ENCODE peak calls at places on chromosomes 3 and 15, in six cellular contexts. X is IMR-90, N is mucosa of descending colon, W is body of pancreas, S is HepG2, F is K562. H is an unnamed sample.

GRCh38 chr3:187072582-187072981 is 66.7 kb downstream of the RPL39L start:
- ATAC-seq in X (no peak), S (peak; percentile 54), W (no peak), N (peak; percentile 35), F (peak; percentile 67), H (no peak)

GRCh38 chr15:79948095-79948695 is 22.8 kb downstream of the BCL2A1 start:
- ATAC-seq in F (peak; percentile 92), X (no peak), W (no peak), S (peak; percentile 78), N (no peak), H (no peak)

GRCh38 chr3:133851266-133851906 is 44.3 kb downstream of the RAB6B start:
- ATAC-seq in F (peak; percentile 90), N (no peak), X (no peak), S (no peak), W (no peak), H (no peak)

GRCh38 chr3:120487079-120487693 is 36.4 kb upstream of the FSTL1 start:
- ATAC-seq in F (no peak), N (no peak), W (no peak), S (no peak), X (peak; percentile 99), H (peak; percentile 89)

GRCh38 chr15:101578443-101578894 is 73.7 kb downstream of the TM2D3 start:
- ATAC-seq in X (peak; percentile 62), W (peak; percentile 82), N (peak; percentile 96), S (peak; percentile 97), F (peak; percentile 93), H (peak; percentile 60)

GRCh38 chr3:123480428-123480827 is 31.5 kb upstream of the ADCY5 start:
- ATAC-seq in S (no peak), F (no peak), X (no peak), W (no peak), N (no peak), H (no peak)

GRCh38 chr15:64216722-64217428 is 54.1 kb upstream of the PPIB start:
- ATAC-seq in X (no peak), N (peak; percentile 65), S (peak; percentile 100), W (no peak), F (peak; percentile 97), H (no peak)

GRCh38 chr15:86061581-86061980 is 18.1 kb upstream of the AGBL1 start:
- ATAC-seq in W (no peak), X (no peak), F (no peak), N (no peak), S (no peak), H (no peak)

GRCh38 chr15:75389791-75390382 is 21.5 kb upstream of the MAN2C1 start:
- ATAC-seq in S (no peak), N (no peak), W (no peak), X (peak; percentile 11), F (no peak), H (no peak)

GRCh38 chr15:63655683-63656372 is 58.6 kb downstream of the FBXL22 start:
- ATAC-seq in S (no peak), W (no peak), F (no peak), X (no peak), N (no peak), H (no peak)

GRCh38 chr3:149333518-149333859 is at the start of gene TM4SF18:
- ATAC-seq in F (no peak), W (peak; percentile 16), X (no peak), S (no peak), N (no peak), H (no peak)

GRCh38 chr3:97863775-97864174 is 42.0 kb downstream of the CRYBG3 start:
- ATAC-seq in X (no peak), W (no peak), N (no peak), S (no peak), F (no peak), H (no peak)

GRCh38 chr3:123337226-123337625 is 111.7 kb downstream of the ADCY5 start:
- ATAC-seq in W (no peak), X (no peak), F (no peak), N (no peak), S (no peak), H (no peak)

GRCh38 chr3:64988188-64988587 is 300.4 kb upstream of the ADAMTS9 start:
- ATAC-seq in X (no peak), F (no peak), W (no peak), S (no peak), N (peak; percentile 42), H (no peak)

GRCh38 chr3:52507359-52507758 is 12.2 kb downstream of the STAB1 start:
- ATAC-seq in S (peak; percentile 60), F (no peak), W (no peak), X (peak; percentile 89), N (no peak), H (no peak)

GRCh38 chr3:63051920-63052319 is 176.7 kb upstream of the CADPS start:
- ATAC-seq in S (no peak), W (peak; percentile 53), X (no peak), F (no peak), N (peak; percentile 79), H (no peak)

GRCh38 chr3:76768912-76769311 is 271.0 kb upstream of the ROBO2 start:
- ATAC-seq in N (no peak), W (no peak), F (no peak), X (no peak), S (no peak), H (no peak)

GRCh38 chr15:62165793-62166380 is 802 bp upstream of the C2CD4B start:
- ATAC-seq in X (no peak), N (no peak), F (no peak), W (peak; percentile 5), S (no peak), H (no peak)

GRCh38 chr15:71127083-71127482 is 11.8 kb downstream of the THSD4 start:
- ATAC-seq in F (no peak), N (no peak), W (no peak), X (no peak), S (no peak), H (no peak)

GRCh38 chr3:155656466-155656865 is 88.4 kb downstream of the PLCH1 start:
- ATAC-seq in W (no peak), X (no peak), N (no peak), S (no peak), F (no peak), H (no peak)

GRCh38 chr3:113906568-113907140 is 41.2 kb upstream of the ZDHHC23 start:
- ATAC-seq in X (no peak), W (no peak), S (no peak), N (peak; percentile 99), F (no peak), H (no peak)

GRCh38 chr15:99909914-99910313 is 176.7 kb upstream of the LYSMD4 start:
- ATAC-seq in N (no peak), S (peak; percentile 86), X (no peak), W (no peak), F (peak; percentile 92), H (no peak)

GRCh38 chr15:69562097-69562496 is 109.5 kb downstream of the RPLP1 start:
- ATAC-seq in N (peak; percentile 5), S (peak; percentile 14), F (no peak), X (no peak), W (no peak), H (no peak)

GRCh38 chr15:69557340-69558137 is 104.9 kb downstream of the RPLP1 start:
- ATAC-seq in F (no peak), N (peak; percentile 56), X (peak; percentile 92), S (peak; percentile 75), W (peak; percentile 82), H (peak; percentile 41)

GRCh38 chr15:69561071-69561784 is 108.6 kb downstream of the RPLP1 start:
- ATAC-seq in X (no peak), W (peak; percentile 57), N (peak; percentile 76), S (peak; percentile 73), F (no peak), H (no peak)

GRCh38 chr15:69558138-69558409 is 105.5 kb downstream of the RPLP1 start:
- ATAC-seq in X (no peak), N (no peak), W (no peak), F (no peak), S (no peak), H (no peak)

DNA sequence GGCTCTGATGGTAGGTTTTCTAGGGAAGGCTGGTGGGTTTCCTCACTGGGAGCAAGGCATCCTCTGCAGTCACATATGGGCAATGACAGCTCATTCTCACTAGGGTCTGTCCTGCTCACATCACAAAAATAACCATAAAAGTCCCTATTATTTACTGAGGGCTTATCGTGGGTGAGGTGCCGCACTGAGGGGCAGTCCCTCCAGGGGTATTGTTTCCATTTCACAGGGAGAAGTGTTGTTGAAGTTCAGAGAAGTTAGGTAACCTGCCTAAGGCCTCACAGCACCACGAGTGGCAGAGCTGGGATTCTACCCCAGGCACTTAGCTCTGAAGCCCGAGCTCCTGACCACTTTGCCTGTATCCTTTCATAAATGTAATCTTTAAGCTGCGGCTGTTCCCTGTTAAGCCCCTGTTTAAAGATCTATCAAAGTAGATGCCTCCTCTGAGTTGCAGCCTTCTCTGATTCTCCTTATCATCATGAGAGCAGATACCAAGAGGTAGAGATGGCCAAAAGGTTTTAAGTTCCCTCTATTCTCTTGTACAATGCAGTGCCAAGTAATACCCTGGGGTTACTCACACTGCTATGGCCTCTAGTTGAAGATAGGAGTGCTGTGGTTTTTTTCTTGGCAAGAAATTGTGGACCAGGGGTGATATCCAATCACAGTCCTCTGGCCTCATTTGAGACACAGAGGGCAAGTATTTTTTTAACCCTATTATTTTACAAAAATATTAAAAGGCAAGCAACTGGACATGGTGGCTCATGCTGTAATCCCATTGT is 107.0 kb downstream of the RPLP1 start:
- ATAC-seq in F (no peak), W (no peak), S (no peak), X (no peak), N (no peak), H (no peak)
- TF ChIP-seq CTCF in F (no peak), W (no peak), S (no peak), X (no peak), N (no peak), H (no peak)

GRCh38 chr3:116512281-116512680 is 67.0 kb upstream of the LSAMP start:
- ATAC-seq in S (no peak), W (no peak), N (no peak), F (no peak), X (no peak), H (no peak)

GRCh38 chr3:116512931-116513330 is 67.6 kb upstream of the LSAMP start:
- ATAC-seq in X (no peak), F (no peak), N (no peak), W (no peak), S (no peak), H (no peak)

DNA sequence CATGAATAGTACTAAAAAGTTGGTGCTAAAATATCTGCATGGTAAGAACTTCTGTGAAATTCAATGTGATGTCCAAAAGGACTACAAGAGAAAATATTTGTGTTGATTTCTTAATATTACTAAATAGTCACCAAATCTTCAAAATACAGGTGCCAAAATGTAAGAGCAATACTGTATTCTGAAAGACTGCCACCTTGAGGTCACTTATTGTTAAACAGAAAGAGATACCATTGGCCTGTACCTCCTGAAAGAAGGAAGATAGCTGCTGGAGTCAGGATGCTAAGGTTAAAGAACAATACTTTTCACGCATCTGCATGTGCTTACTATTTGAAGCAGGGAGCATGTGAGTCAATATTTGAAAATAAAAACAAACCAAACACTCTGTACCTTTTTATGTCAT is 72.0 kb upstream of the LSAMP start:
- ATAC-seq in N (no peak), S (no peak), X (no peak), W (no peak), F (no peak), H (no peak)
- TF ChIP-seq CTCF in N (no peak), S (no peak), X (no peak), W (no peak), F (no peak), H (no peak)

GRCh38 chr3:4986611-4987373 is 7.6 kb downstream of the BHLHE40 start:
- ATAC-seq in F (peak; percentile 84), X (peak; percentile 82), N (peak; percentile 88), S (peak; percentile 91), W (peak; percentile 86), H (peak; percentile 90)
- TF ChIP-seq CTCF in F (no peak), X (peak; percentile 15), N (no peak), S (peak; percentile 63), W (peak; percentile 20), H (peak; percentile 18)

GRCh38 chr3:180601688-180602666 is at the start of gene TTC14:
- ATAC-seq in N (peak; percentile 100), W (peak; percentile 99), X (peak; percentile 98), F (peak; percentile 99), S (peak; percentile 99), H (peak; percentile 99)
- TF ChIP-seq CTCF in N (no peak), W (peak; percentile 9), X (no peak), F (peak; percentile 13), S (peak; percentile 57), H (no peak)